ENCODE peak calls at places on chromosomes 2 and 18, in nine cellular contexts. I is cardiac muscle cell; J is sigmoid colon; N is transverse colon; V is bronchial epithelial cell; G is stomach; W is thoracic aorta; X is uterus; H is CD8-positive, alpha-beta T cell. U is an unnamed sample. For H3K36me3, the result is how much of the 10 kb centered on the place peaks cover.

GRCh38 chr18:6039055-6039454 is 143.7 kb upstream of the TMEM200C start:
- DNase-seq in W (no peak), N (no peak), J (no peak), G (no peak), H (no peak), V (no peak), X (no peak), I (no peak), U (no peak)

GRCh38 chr2:24898122-24899109 is 21.6 kb downstream of the ADCY3 start:
- DNase-seq in W (no peak), G (no peak), J (no peak), X (no peak), I (no peak), N (no peak), H (no peak), V (no peak), U (peak)

GRCh38 chr2:165778187-165778556 is 15.9 kb downstream of the GALNT3 start:
- DNase-seq in X (no peak), G (no peak), I (no peak), W (no peak), H (no peak), N (no peak), J (no peak), V (no peak), U (no peak)

GRCh38 chr2:172427990-172428840 is 829 bp downstream of the ITGA6 start:
- DNase-seq in H (peak), J (no peak), G (peak), W (no peak), N (peak), V (no peak), X (peak), I (peak), U (peak)

GRCh38 chr2:236180831-236181453 is 12.8 kb upstream of the GBX2 start:
- DNase-seq in H (no peak), V (peak), W (no peak), J (peak), X (no peak), G (peak), I (peak), N (peak), U (no peak)

GRCh38 chr2:110770308-110770695 is 37.9 kb downstream of the ACOXL start:
- DNase-seq in X (no peak), G (no peak), J (no peak), I (no peak), H (no peak), N (no peak), W (no peak), V (no peak), U (no peak)

GRCh38 chr2:10087360-10087759 is 7.1 kb upstream of the CYS1 start:
- DNase-seq in N (no peak), W (no peak), J (no peak), H (no peak), G (no peak), I (no peak), V (no peak), X (no peak), U (no peak)

GRCh38 chr2:118315606-118316005 is 227.3 kb downstream of the INSIG2 start:
- DNase-seq in J (no peak), V (no peak), G (no peak), N (no peak), X (no peak), I (no peak), H (no peak), W (no peak), U (no peak)

GRCh38 chr2:105806994-105807393 is 62.3 kb downstream of the NCK2 start:
- DNase-seq in W (no peak), V (no peak), H (no peak), J (no peak), X (no peak), I (no peak), N (no peak), G (no peak), U (no peak)

GRCh38 chr18:12098389-12098788 is 4.7 kb downstream of the ANKRD62 start:
- DNase-seq in H (no peak), I (no peak), V (no peak), J (no peak), W (no peak), N (no peak), X (no peak), G (no peak), U (no peak)

GRCh38 chr2:64604155-64604554 is 49.6 kb downstream of the SERTAD2 start:
- DNase-seq in X (no peak), J (peak), H (no peak), V (no peak), N (no peak), G (no peak), I (no peak), W (no peak), U (no peak)

GRCh38 chr18:58611471-58612131 is 17.3 kb downstream of the ALPK2 start:
- DNase-seq in N (no peak), J (no peak), X (no peak), G (no peak), H (no peak), W (no peak), I (no peak), V (peak), U (no peak)

GRCh38 chr2:236359426-236359825 is 95.2 kb upstream of the ASB18 start:
- DNase-seq in G (no peak), I (no peak), X (no peak), N (no peak), V (no peak), H (no peak), J (no peak), W (no peak), U (peak)

GRCh38 chr2:5472673-5473072 is 219.5 kb upstream of the SOX11 start:
- DNase-seq in H (no peak), I (no peak), J (no peak), N (no peak), X (no peak), G (no peak), W (no peak), V (no peak), U (no peak)

GRCh38 chr2:148503511-148503910 is 141.0 kb upstream of the EPC2 start:
- DNase-seq in J (no peak), H (no peak), W (no peak), G (no peak), N (no peak), X (no peak), I (peak), V (no peak), U (no peak)

GRCh38 chr2:26112201-26112600 is 60.7 kb upstream of the GAREM2 start:
- DNase-seq in W (no peak), X (no peak), G (no peak), N (no peak), J (no peak), V (no peak), I (no peak), H (no peak), U (no peak)

GRCh38 chr2:238855299-238855698 is 7.4 kb downstream of the TWIST2 start:
- DNase-seq in G (no peak), H (no peak), V (no peak), N (no peak), W (no peak), J (peak), I (no peak), X (no peak), U (no peak)

GRCh38 chr2:174666786-174667369 is 69.3 kb upstream of the WIPF1 start:
- DNase-seq in X (no peak), J (no peak), N (no peak), V (no peak), H (no peak), I (no peak), G (no peak), W (no peak), U (no peak)

GRCh38 chr18:7164610-7165009 is 47.0 kb upstream of the LAMA1 start:
- DNase-seq in W (no peak), X (no peak), V (no peak), I (no peak), G (no peak), H (no peak), J (no peak), N (no peak), U (no peak)

DNA sequence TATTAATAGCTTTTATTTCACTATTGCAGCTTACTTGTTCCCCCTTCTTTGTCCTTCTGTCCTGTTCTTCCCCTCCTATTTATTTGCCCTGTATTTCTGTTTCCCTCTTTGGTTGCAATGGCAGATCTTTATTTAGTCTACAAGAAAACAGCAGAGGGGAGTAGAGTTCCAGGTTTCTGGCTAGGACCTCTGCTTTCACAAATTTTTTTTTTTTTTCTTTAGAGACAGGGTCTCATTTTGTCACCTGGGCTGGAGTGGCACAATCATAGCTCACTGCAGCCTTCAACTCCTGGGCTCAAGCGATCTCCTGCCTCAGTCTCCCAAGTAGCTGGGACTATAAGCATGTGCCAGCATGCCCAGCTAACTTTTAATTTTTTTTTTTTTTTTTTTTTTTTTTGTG is 188.1 kb upstream of the SPRED2 start:
- DNase-seq in V (no peak), I (peak), H (no peak), J (no peak), G (no peak), W (no peak), X (no peak), N (no peak), U (no peak)
- TF ChIP-seq CTCF in V (no peak), I (no peak), H (no peak), J (no peak), G (no peak), W (no peak), X (peak), N (no peak), U (no peak)

GRCh38 chr2:21326152-21326551 is 202.4 kb downstream of the TDRD15 start:
- DNase-seq in X (no peak), W (no peak), G (no peak), I (no peak), J (no peak), V (no peak), H (no peak), N (no peak), U (no peak)

GRCh38 chr2:21333249-21333648 is 209.5 kb downstream of the TDRD15 start:
- DNase-seq in W (no peak), J (no peak), I (no peak), V (no peak), G (no peak), X (no peak), N (no peak), H (no peak), U (no peak)

GRCh38 chr2:21331625-21332370 is 208.0 kb downstream of the TDRD15 start:
- DNase-seq in H (no peak), V (no peak), G (no peak), X (no peak), N (no peak), W (no peak), I (peak), J (no peak), U (no peak)

GRCh38 chr2:21333694-21334093 is 209.9 kb downstream of the TDRD15 start:
- DNase-seq in N (peak), X (no peak), H (no peak), G (no peak), J (no peak), W (no peak), I (no peak), V (no peak), U (no peak)

DNA sequence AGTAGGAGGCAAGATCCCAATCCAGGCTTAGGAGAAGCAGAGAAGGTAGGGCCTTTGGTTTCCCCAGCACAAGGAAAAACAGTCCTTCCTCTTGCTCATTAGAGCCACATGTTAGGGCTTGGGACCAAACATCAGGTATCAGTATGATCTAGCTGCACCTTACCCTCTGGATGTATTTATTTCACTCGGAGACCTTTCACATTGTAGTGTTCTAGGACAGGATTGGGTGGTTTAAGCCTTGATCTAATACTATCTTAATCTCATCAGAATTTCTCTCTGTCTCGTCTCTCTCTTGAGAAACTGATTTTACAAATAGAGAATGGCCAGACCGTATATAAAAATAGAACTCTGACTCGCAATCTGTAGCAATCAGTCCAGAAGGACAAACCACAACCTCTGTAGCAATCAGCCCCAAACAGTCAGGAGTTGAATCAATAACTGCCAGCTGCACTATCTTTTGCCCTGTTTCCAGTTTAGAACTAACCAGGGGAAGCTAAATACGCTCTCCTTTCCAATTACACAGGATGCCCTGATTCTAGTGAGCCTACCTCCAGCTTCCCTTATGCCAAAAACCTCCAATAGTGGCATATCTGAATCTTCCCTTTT is 207.1 kb downstream of the TDRD15 start:
- DNase-seq in G (no peak), I (no peak), J (no peak), X (no peak), V (peak), N (no peak), W (no peak), H (no peak), U (no peak)
- H3K36me3 ChIP-seq in G (under half), I (under half), J (under half), X (under half), V (under half), N (under half), W (under half), H (under half), U (under half)

GRCh38 chr18:32674491-32674890 is 98.3 kb downstream of the KLHL14 start:
- DNase-seq in J (no peak), W (no peak), G (no peak), V (peak), N (no peak), I (peak), X (no peak), H (no peak), U (no peak)
- TF ChIP-seq CTCF in J (no peak), W (no peak), G (no peak), V (peak), N (no peak), I (no peak), X (no peak), H (no peak), U (no peak)

GRCh38 chr2:241103176-241103595 is 1.1 kb upstream of the MTERF4 start:
- DNase-seq in J (peak), I (no peak), W (no peak), H (no peak), G (no peak), X (no peak), V (no peak), N (no peak), U (no peak)

GRCh38 chr2:241102239-241102803 is at the start of gene MTERF4:
- DNase-seq in W (peak), I (peak), V (peak), X (peak), H (peak), J (peak), N (peak), G (peak), U (peak)

GRCh38 chr2:241096979-241097378 is 5.1 kb downstream of the MTERF4 start:
- DNase-seq in V (no peak), G (no peak), X (no peak), W (no peak), J (no peak), I (no peak), N (no peak), H (no peak), U (no peak)

GRCh38 chr2:241095594-241096290 is 6.3 kb downstream of the MTERF4 start:
- DNase-seq in I (no peak), X (no peak), N (no peak), H (peak), G (no peak), V (no peak), W (no peak), J (no peak), U (no peak)

GRCh38 chr2:241099246-241099645 is 2.8 kb downstream of the MTERF4 start:
- DNase-seq in G (no peak), J (no peak), N (no peak), I (no peak), H (no peak), X (no peak), V (no peak), W (no peak), U (no peak)
- H3K36me3 ChIP-seq in G (under half), J (under half), N (under half), I (under half), H (under half), X (under half), V (under half), W (under half), U (half or more)

DNA sequence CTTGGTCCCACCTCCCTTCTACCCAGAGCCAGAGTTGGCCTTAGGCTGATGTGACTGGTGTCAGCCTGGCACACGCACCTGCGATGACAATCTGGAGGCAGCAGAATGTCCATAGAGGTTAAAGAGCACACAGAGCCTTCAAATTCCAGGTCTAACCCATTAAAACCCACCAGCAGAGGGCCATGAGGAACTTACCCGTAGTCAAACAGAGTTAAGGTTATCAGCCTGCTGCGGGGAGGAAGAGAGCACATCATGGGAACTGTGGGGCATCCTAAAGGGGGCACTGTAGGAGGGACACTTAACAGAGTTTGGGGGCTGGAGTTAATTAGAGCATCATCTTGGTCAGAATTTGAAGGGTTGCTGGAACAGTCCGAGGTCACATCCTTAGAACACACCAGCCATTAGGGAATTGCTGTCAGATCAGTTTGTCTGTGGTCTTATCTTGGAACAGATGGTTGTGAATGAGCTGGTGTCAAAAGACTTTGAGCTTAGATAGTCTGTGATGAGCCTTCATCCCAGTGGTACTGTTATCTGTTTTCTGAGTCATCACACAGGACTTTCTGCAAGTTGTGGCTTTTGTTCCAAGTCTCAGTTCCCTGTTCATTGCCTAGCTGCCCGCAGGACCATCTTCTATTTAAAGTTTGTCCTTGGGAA is 248.6 kb downstream of the LOXHD1 start:
- DNase-seq in V (no peak), I (no peak), G (no peak), W (no peak), H (no peak), X (no peak), J (no peak), N (no peak), U (no peak)
- TF ChIP-seq CTCF in V (no peak), I (peak), G (no peak), W (no peak), H (no peak), X (no peak), J (no peak), N (no peak), U (no peak)